ENCODE peak calls at places on chromosomes 4 and X, in six cellular contexts. One of them, this sample, is unnamed.
A peak's percentile ranks its signal among the peaks of the same experiment; 100 is the strongest.

GRCh38 chr4:138242076-138242829 is at the start of gene SLC7A11:
- DNase-seq in H9: peak; percentile 91
- DNase-seq in astrocyte of the spinal cord: peak; percentile 99
- DNase-seq in fibroblast of mammary gland: peak; percentile 98
- DNase-seq in uterus: peak; percentile 26
- DNase-seq in Calu3: peak; percentile 79
- DNase-seq in this sample: no peak

GRCh38 chr4:152100378-152101201 is 339.8 kb upstream of the GATB start:
- DNase-seq in Calu3: no peak
- DNase-seq in H9: no peak
- DNase-seq in uterus: no peak
- DNase-seq in fibroblast of mammary gland: no peak
- DNase-seq in astrocyte of the spinal cord: no peak
- DNase-seq in this sample: no peak

GRCh38 chr4:25549413-25549812 is 106.2 kb upstream of the SLC34A2 start:
- DNase-seq in uterus: no peak
- DNase-seq in astrocyte of the spinal cord: no peak
- DNase-seq in fibroblast of mammary gland: no peak
- DNase-seq in H9: no peak
- DNase-seq in Calu3: no peak
- DNase-seq in this sample: no peak

GRCh38 chr4:13427599-13428325 is 56.4 kb downstream of the RAB28 start:
- DNase-seq in H9: no peak
- DNase-seq in fibroblast of mammary gland: no peak
- DNase-seq in Calu3: no peak
- DNase-seq in astrocyte of the spinal cord: no peak
- DNase-seq in uterus: no peak
- DNase-seq in this sample: no peak

GRCh38 chrX:1535241-1536041 is 1.5 kb downstream of the P2RY8 start:
- DNase-seq in fibroblast of mammary gland: no peak
- DNase-seq in astrocyte of the spinal cord: no peak
- DNase-seq in Calu3: no peak
- DNase-seq in uterus: no peak
- DNase-seq in H9: no peak
- DNase-seq in this sample: no peak

GRCh38 chr4:142700521-142700920 is 145.6 kb downstream of the INPP4B start:
- DNase-seq in fibroblast of mammary gland: no peak
- DNase-seq in astrocyte of the spinal cord: no peak
- DNase-seq in Calu3: no peak
- DNase-seq in uterus: no peak
- DNase-seq in H9: no peak
- DNase-seq in this sample: no peak

GRCh38 chr4:107050525-107051135 is 14.5 kb upstream of the DKK2 start:
- DNase-seq in fibroblast of mammary gland: peak; percentile 23
- DNase-seq in Calu3: no peak
- DNase-seq in uterus: no peak
- DNase-seq in astrocyte of the spinal cord: no peak
- DNase-seq in H9: no peak
- DNase-seq in this sample: no peak

GRCh38 chrX:133258481-133258880 is 40.3 kb upstream of the TFDP3 start:
- DNase-seq in Calu3: no peak
- DNase-seq in fibroblast of mammary gland: peak; percentile 4
- DNase-seq in H9: no peak
- DNase-seq in astrocyte of the spinal cord: peak; percentile 62
- DNase-seq in uterus: no peak
- DNase-seq in this sample: no peak

GRCh38 chrX:20968996-20969395 is 405.2 kb upstream of the CNKSR2 start:
- DNase-seq in uterus: no peak
- DNase-seq in Calu3: peak; percentile 36
- DNase-seq in astrocyte of the spinal cord: peak; percentile 2
- DNase-seq in H9: no peak
- DNase-seq in fibroblast of mammary gland: peak; percentile 4
- DNase-seq in this sample: no peak

GRCh38 chr4:80730158-80730557 is 300.4 kb upstream of the BMP3 start:
- DNase-seq in H9: no peak
- DNase-seq in fibroblast of mammary gland: no peak
- DNase-seq in uterus: no peak
- DNase-seq in Calu3: no peak
- DNase-seq in astrocyte of the spinal cord: no peak
- DNase-seq in this sample: no peak

GRCh38 chrX:95145848-95146540 is 1472.0 kb downstream of the FAM133A start:
- DNase-seq in uterus: no peak
- DNase-seq in Calu3: no peak
- DNase-seq in fibroblast of mammary gland: no peak
- DNase-seq in H9: peak; percentile 23
- DNase-seq in astrocyte of the spinal cord: no peak
- DNase-seq in this sample: no peak

GRCh38 chr4:55851885-55852284 is 1.6 kb upstream of the EXOC1 start:
- DNase-seq in fibroblast of mammary gland: no peak
- DNase-seq in Calu3: peak; percentile 22
- DNase-seq in astrocyte of the spinal cord: no peak
- DNase-seq in H9: no peak
- DNase-seq in uterus: no peak
- DNase-seq in this sample: no peak

GRCh38 chr4:147984065-147984777 is 252.3 kb downstream of the ARHGAP10 start:
- DNase-seq in uterus: no peak
- DNase-seq in fibroblast of mammary gland: peak; percentile 56
- DNase-seq in Calu3: peak; percentile 13
- DNase-seq in astrocyte of the spinal cord: peak; percentile 55
- DNase-seq in H9: peak; percentile 83
- DNase-seq in this sample: no peak

GRCh38 chr4:42172391-42172790 is 19.9 kb upstream of the BEND4 start:
- DNase-seq in H9: no peak
- DNase-seq in Calu3: no peak
- DNase-seq in uterus: no peak
- DNase-seq in astrocyte of the spinal cord: no peak
- DNase-seq in fibroblast of mammary gland: no peak
- DNase-seq in this sample: no peak

GRCh38 chr4:85210353-85210752 is 243.9 kb upstream of the WDFY3 start:
- DNase-seq in uterus: no peak
- DNase-seq in Calu3: peak; percentile 27
- DNase-seq in astrocyte of the spinal cord: no peak
- DNase-seq in H9: no peak
- DNase-seq in fibroblast of mammary gland: peak; percentile 14
- DNase-seq in this sample: no peak

GRCh38 chr4:178823673-178824072 is 1381.4 kb upstream of the AGA start:
- DNase-seq in uterus: no peak
- DNase-seq in fibroblast of mammary gland: peak; percentile 2
- DNase-seq in H9: no peak
- DNase-seq in astrocyte of the spinal cord: peak; percentile 36
- DNase-seq in Calu3: no peak
- DNase-seq in this sample: no peak

GRCh38 chr4:147236806-147237205 is 244.1 kb upstream of the EDNRA start:
- DNase-seq in Calu3: no peak
- DNase-seq in H9: no peak
- DNase-seq in uterus: no peak
- DNase-seq in fibroblast of mammary gland: no peak
- DNase-seq in astrocyte of the spinal cord: no peak
- DNase-seq in this sample: no peak

GRCh38 chr4:141391293-141391692 is 170.6 kb downstream of the ZNF330 start:
- DNase-seq in astrocyte of the spinal cord: no peak
- DNase-seq in H9: no peak
- DNase-seq in uterus: no peak
- DNase-seq in Calu3: no peak
- DNase-seq in fibroblast of mammary gland: peak; percentile 19
- DNase-seq in this sample: no peak

GRCh38 chrX:136899206-136899605 is 18.7 kb upstream of the RBMX start:
- DNase-seq in uterus: no peak
- DNase-seq in Calu3: no peak
- DNase-seq in H9: no peak
- DNase-seq in fibroblast of mammary gland: peak; percentile 33
- DNase-seq in astrocyte of the spinal cord: no peak
- DNase-seq in this sample: no peak

GRCh38 chr4:145879598-145879997 is 59.0 kb downstream of the ZNF827 start:
- DNase-seq in Calu3: no peak
- DNase-seq in H9: no peak
- DNase-seq in fibroblast of mammary gland: peak; percentile 50
- DNase-seq in astrocyte of the spinal cord: peak; percentile 28
- DNase-seq in uterus: peak; percentile 49
- DNase-seq in this sample: no peak

GRCh38 chr4:25889626-25890025 is 24.4 kb upstream of the SMIM20 start:
- DNase-seq in uterus: no peak
- DNase-seq in fibroblast of mammary gland: no peak
- DNase-seq in astrocyte of the spinal cord: no peak
- DNase-seq in H9: no peak
- DNase-seq in Calu3: no peak
- DNase-seq in this sample: no peak

GRCh38 chr4:157246959-157247358 is 26.4 kb downstream of the GRIA2 start:
- DNase-seq in astrocyte of the spinal cord: no peak
- DNase-seq in fibroblast of mammary gland: no peak
- DNase-seq in uterus: peak; percentile 44
- DNase-seq in Calu3: no peak
- DNase-seq in H9: no peak
- DNase-seq in this sample: no peak

GRCh38 chrX:11273544-11273943 is 19.7 kb upstream of the AMELX start:
- DNase-seq in fibroblast of mammary gland: peak; percentile 72
- DNase-seq in astrocyte of the spinal cord: peak; percentile 39
- DNase-seq in Calu3: no peak
- DNase-seq in H9: no peak
- DNase-seq in uterus: no peak
- DNase-seq in this sample: no peak

GRCh38 chr4:152747444-152747843 is 32.1 kb downstream of the TIGD4 start:
- DNase-seq in uterus: no peak
- DNase-seq in astrocyte of the spinal cord: no peak
- DNase-seq in H9: no peak
- DNase-seq in Calu3: no peak
- DNase-seq in fibroblast of mammary gland: no peak
- DNase-seq in this sample: no peak

GRCh38 chrX:140057001-140057411 is 91.7 kb upstream of the CXorf66 start:
- DNase-seq in astrocyte of the spinal cord: peak; percentile 74
- DNase-seq in uterus: peak; percentile 41
- DNase-seq in fibroblast of mammary gland: peak; percentile 64
- DNase-seq in H9: peak; percentile 80
- DNase-seq in Calu3: peak; percentile 72
- DNase-seq in this sample: peak; percentile 50

GRCh38 chr4:176191974-176192373 is 3.4 kb downstream of the SPATA4 start:
- DNase-seq in astrocyte of the spinal cord: peak; percentile 14
- DNase-seq in uterus: no peak
- DNase-seq in Calu3: no peak
- DNase-seq in fibroblast of mammary gland: peak; percentile 71
- DNase-seq in H9: no peak
- DNase-seq in this sample: no peak
- TF ChIP-seq CTCF in astrocyte of the spinal cord: no peak
- TF ChIP-seq CTCF in uterus: no peak
- TF ChIP-seq CTCF in Calu3: no peak
- TF ChIP-seq CTCF in fibroblast of mammary gland: no peak
- TF ChIP-seq CTCF in H9: no peak
- TF ChIP-seq CTCF in this sample: no peak

GRCh38 chrX:19576742-19577141 is 61.4 kb upstream of the MAP3K15 start:
- DNase-seq in H9: no peak
- DNase-seq in fibroblast of mammary gland: peak; percentile 18
- DNase-seq in uterus: no peak
- DNase-seq in Calu3: no peak
- DNase-seq in astrocyte of the spinal cord: no peak
- DNase-seq in this sample: no peak

GRCh38 chrX:19569121-19569805 is 54.0 kb upstream of the MAP3K15 start:
- DNase-seq in astrocyte of the spinal cord: no peak
- DNase-seq in H9: no peak
- DNase-seq in fibroblast of mammary gland: no peak
- DNase-seq in uterus: no peak
- DNase-seq in Calu3: no peak
- DNase-seq in this sample: peak; percentile 55

GRCh38 chrX:19568422-19568821 is 53.1 kb upstream of the MAP3K15 start:
- DNase-seq in uterus: no peak
- DNase-seq in H9: no peak
- DNase-seq in Calu3: no peak
- DNase-seq in astrocyte of the spinal cord: no peak
- DNase-seq in fibroblast of mammary gland: no peak
- DNase-seq in this sample: no peak

GRCh38 chrX:19569930-19570329 is 54.6 kb upstream of the MAP3K15 start:
- DNase-seq in Calu3: no peak
- DNase-seq in fibroblast of mammary gland: no peak
- DNase-seq in astrocyte of the spinal cord: no peak
- DNase-seq in H9: no peak
- DNase-seq in uterus: no peak
- DNase-seq in this sample: no peak

DNA sequence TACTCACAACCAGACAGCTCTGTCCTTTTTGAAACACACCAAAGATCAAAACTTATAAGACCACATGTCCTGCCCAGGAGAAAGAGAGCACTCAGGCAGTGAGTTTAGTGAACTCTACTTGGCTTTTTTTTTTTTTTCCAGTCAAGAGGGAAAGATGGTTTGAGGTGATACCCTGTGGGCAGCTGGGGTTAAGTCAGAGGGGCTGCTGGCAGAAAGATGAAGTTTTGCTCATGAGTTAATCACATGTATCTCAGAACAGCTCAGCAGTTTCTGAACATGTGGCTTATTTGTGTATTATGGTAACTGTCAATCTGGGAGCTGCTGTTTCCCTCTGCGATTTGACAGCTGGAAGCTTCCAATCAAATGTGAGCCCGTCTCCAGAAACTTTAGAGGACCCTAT is 56.4 kb upstream of the MAP3K15 start:
- DNase-seq in uterus: no peak
- DNase-seq in astrocyte of the spinal cord: no peak
- DNase-seq in fibroblast of mammary gland: no peak
- DNase-seq in H9: no peak
- DNase-seq in Calu3: no peak
- DNase-seq in this sample: no peak
- TF ChIP-seq CTCF in uterus: no peak
- TF ChIP-seq CTCF in astrocyte of the spinal cord: no peak
- TF ChIP-seq CTCF in fibroblast of mammary gland: no peak
- TF ChIP-seq CTCF in H9: no peak
- TF ChIP-seq CTCF in Calu3: no peak
- TF ChIP-seq CTCF in this sample: no peak

DNA sequence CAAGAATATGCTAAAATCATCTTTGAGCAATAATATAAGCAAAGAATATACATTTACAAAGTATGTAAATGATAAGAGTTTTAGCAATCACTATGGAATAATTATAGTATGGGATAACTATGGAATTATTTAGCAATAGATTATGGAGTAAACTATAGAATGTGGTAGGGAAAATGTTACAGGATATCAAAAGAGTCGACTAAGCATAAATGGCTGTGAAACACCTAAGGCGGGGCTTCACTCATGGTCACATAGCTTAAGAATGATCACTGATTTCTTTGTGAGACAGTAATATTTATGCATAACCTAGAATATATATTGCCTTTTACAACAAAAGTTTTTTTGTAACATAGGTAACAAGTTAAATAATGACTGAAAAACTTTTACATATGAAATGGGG is 2049.7 kb downstream of the ARAP2 start:
- DNase-seq in uterus: no peak
- DNase-seq in H9: no peak
- DNase-seq in fibroblast of mammary gland: no peak
- DNase-seq in Calu3: no peak
- DNase-seq in astrocyte of the spinal cord: no peak
- DNase-seq in this sample: no peak
- TF ChIP-seq CTCF in uterus: no peak
- TF ChIP-seq CTCF in H9: no peak
- TF ChIP-seq CTCF in fibroblast of mammary gland: no peak
- TF ChIP-seq CTCF in Calu3: no peak
- TF ChIP-seq CTCF in astrocyte of the spinal cord: no peak
- TF ChIP-seq CTCF in this sample: no peak

DNA sequence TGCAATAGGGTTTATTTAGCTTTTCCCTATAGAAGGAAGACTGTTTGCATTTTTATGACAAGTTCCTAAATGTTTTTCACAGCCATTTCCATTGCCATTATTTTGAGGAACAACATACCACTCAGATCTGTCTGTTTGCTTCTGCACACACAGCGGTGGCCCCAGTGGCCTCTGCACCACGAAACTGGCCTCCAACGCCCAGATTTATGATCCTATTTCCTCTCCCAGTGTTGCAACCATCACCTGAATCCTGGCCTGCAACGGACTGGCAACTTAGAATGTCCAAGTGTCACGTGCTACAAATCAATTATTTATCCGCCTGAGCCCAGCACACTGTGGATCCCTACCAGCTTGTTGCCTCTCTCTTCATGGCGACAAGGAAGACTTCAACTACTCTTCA is 9.2 kb downstream of the RAI2 start:
- DNase-seq in astrocyte of the spinal cord: no peak
- DNase-seq in uterus: no peak
- DNase-seq in H9: no peak
- DNase-seq in Calu3: no peak
- DNase-seq in fibroblast of mammary gland: no peak
- DNase-seq in this sample: no peak
- TF ChIP-seq CTCF in astrocyte of the spinal cord: no peak
- TF ChIP-seq CTCF in uterus: no peak
- TF ChIP-seq CTCF in H9: no peak
- TF ChIP-seq CTCF in Calu3: no peak
- TF ChIP-seq CTCF in fibroblast of mammary gland: no peak
- TF ChIP-seq CTCF in this sample: no peak

This sample was measured in heart right ventricle.